ENCODE peak calls at places on chromosomes 5 and 9, in four cellular contexts. X is HepG2, C is GM12878, R is K562. M is an unnamed sample.

GRCh38 chr9:110191616-110192015 is 16.3 kb downstream of the C9orf152 start:
- DNase-seq in X (no peak), R (no peak), C (no peak), M (no peak)

GRCh38 chr9:19800884-19801283 is 12.0 kb upstream of the SLC24A2 start:
- DNase-seq in X (no peak), R (no peak), C (no peak), M (no peak)

GRCh38 chr5:120106912-120107525 is 357.1 kb upstream of the PRR16 start:
- DNase-seq in R (no peak), X (no peak), C (no peak), M (no peak)

GRCh38 chr5:57940236-57940635 is 457.6 kb upstream of the ACTBL2 start:
- DNase-seq in C (no peak), X (no peak), R (no peak), M (no peak)

GRCh38 chr5:111379391-111379816 is 132.9 kb downstream of the STARD4 start:
- DNase-seq in R (no peak), C (no peak), X (no peak), M (peak; percentile 11)

GRCh38 chr5:145847499-145848497 is 12.7 kb upstream of the PRELID2 start:
- DNase-seq in R (no peak), C (no peak), X (no peak), M (no peak)

GRCh38 chr5:91098581-91098980 is 284.5 kb downstream of the ARRDC3 start:
- DNase-seq in C (no peak), R (no peak), X (no peak), M (no peak)

GRCh38 chr5:83509535-83509934 is 38.0 kb downstream of the VCAN start:
- DNase-seq in X (no peak), R (no peak), C (no peak), M (peak; percentile 28)

GRCh38 chr9:72363908-72364678 is 915 bp downstream of the ZFAND5 start:
- DNase-seq in R (peak; percentile 61), X (peak; percentile 20), C (no peak), M (peak; percentile 82)

GRCh38 chr5:149745-150450 is 41.4 kb upstream of the LRRC14B start:
- DNase-seq in R (no peak), C (no peak), X (no peak), M (no peak)

GRCh38 chr9:128127990-128128835 is 684 bp upstream of the PTGES2 start:
- DNase-seq in R (peak; percentile 90), X (peak; percentile 88), C (peak; percentile 68), M (peak; percentile 94)

GRCh38 chr9:130664191-130665028 is at the start of gene PRDM12:
- DNase-seq in C (no peak), R (no peak), X (no peak), M (peak; percentile 58)

GRCh38 chr5:91189480-91190332 is 193.4 kb downstream of the ARRDC3 start:
- DNase-seq in C (no peak), X (peak; percentile 3), R (no peak), M (no peak)

GRCh38 chr5:174834081-174834480 is 109.7 kb downstream of the MSX2 start:
- DNase-seq in X (no peak), C (no peak), R (no peak), M (no peak)

GRCh38 chr9:123679330-123679987 is 250.5 kb downstream of the DENND1A start:
- DNase-seq in R (no peak), X (peak; percentile 88), C (peak; percentile 95), M (peak; percentile 59)

GRCh38 chr9:27726244-27727141 is 153.2 kb upstream of the C9orf72 start:
- DNase-seq in R (peak; percentile 3), C (peak; percentile 20), X (peak; percentile 46), M (peak; percentile 50)

GRCh38 chr9:31542384-31543055 is 841.9 kb upstream of the ACO1 start:
- DNase-seq in C (peak; percentile 26), R (no peak), X (peak; percentile 12), M (peak; percentile 5)

GRCh38 chr5:84274585-84275468 is 109.9 kb downstream of the EDIL3 start:
- DNase-seq in C (no peak), R (no peak), X (peak; percentile 9), M (peak; percentile 22)

GRCh38 chr5:10479226-10479721 is 37.6 kb downstream of the ROPN1L start:
- DNase-seq in C (no peak), X (no peak), R (no peak), M (no peak)

GRCh38 chr5:77232959-77233358 is 22.5 kb downstream of the PDE8B start:
- DNase-seq in R (no peak), X (no peak), C (no peak), M (no peak)

GRCh38 chr5:164000819-164001218 is 495.4 kb downstream of the MAT2B start:
- DNase-seq in R (no peak), C (no peak), X (no peak), M (no peak)

GRCh38 chr5:178590141-178590923 is at the start of gene COL23A1:
- DNase-seq in C (no peak), R (peak; percentile 71), X (no peak), M (peak; percentile 90)
- TF ChIP-seq RAD21 in C (peak; percentile 6), R (peak; percentile 91), X (no peak), M (peak; percentile 90)

GRCh38 chr9:4152876-4153275 is 147.0 kb downstream of the GLIS3 start:
- DNase-seq in C (no peak), X (no peak), R (no peak), M (no peak)
- TF ChIP-seq POLR2AphosphoS5 in C (no peak), X (no peak), R (no peak), M (no peak)

GRCh38 chr5:23136958-23137357 is 283.8 kb upstream of the CDH12 start:
- DNase-seq in C (no peak), X (no peak), R (no peak), M (no peak)

DNA sequence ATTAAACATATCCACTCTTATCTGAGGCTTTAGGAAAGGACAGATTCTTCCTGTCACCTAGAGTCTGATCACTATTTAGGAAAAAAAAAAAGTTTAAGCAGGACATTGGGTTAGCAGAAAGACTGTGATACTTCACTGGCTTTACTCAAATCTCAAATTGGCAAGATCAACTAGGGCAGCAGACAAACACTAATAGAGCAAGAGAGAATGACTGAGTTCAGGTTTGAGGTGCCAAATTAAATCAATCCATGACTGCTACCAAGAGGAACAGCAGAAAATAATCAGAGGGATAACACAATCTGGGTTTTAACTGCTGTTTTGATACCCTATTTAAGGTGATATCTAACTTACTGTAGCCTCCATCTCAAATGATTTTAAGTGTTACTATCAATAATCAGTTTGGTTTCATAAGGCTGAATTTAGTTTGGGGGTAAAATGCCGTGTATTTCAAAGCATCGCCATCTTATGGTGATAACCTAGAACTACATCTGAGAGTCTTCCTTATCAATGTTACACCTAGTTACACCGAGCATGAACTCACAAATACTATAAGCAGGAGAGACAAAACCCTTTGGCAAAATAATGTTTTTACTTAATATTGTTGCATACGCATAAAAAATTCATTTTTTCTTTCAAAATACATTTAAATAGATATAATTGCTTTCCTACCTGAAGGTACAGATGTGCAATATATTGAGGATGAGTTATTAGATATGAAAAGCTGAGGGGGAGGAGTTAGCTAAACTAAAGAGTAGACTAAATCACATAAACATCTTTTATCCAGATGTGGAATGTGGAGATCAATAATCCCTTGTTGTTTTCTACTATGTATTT is 286.4 kb upstream of the CDH12 start:
- DNase-seq in R (no peak), X (peak; percentile 3), C (no peak), M (peak; percentile 3)
- TF ChIP-seq FOXM1 in R (no peak), X (no peak), C (no peak), M (no peak)

GRCh38 chr5:78467744-78468357 is 107.4 kb downstream of the SCAMP1 start:
- DNase-seq in R (peak; percentile 44), X (peak; percentile 31), C (peak; percentile 3), M (peak; percentile 36)
- TF ChIP-seq RAD21 in R (peak; percentile 84), X (no peak), C (peak; percentile 76), M (peak; percentile 73)

DNA sequence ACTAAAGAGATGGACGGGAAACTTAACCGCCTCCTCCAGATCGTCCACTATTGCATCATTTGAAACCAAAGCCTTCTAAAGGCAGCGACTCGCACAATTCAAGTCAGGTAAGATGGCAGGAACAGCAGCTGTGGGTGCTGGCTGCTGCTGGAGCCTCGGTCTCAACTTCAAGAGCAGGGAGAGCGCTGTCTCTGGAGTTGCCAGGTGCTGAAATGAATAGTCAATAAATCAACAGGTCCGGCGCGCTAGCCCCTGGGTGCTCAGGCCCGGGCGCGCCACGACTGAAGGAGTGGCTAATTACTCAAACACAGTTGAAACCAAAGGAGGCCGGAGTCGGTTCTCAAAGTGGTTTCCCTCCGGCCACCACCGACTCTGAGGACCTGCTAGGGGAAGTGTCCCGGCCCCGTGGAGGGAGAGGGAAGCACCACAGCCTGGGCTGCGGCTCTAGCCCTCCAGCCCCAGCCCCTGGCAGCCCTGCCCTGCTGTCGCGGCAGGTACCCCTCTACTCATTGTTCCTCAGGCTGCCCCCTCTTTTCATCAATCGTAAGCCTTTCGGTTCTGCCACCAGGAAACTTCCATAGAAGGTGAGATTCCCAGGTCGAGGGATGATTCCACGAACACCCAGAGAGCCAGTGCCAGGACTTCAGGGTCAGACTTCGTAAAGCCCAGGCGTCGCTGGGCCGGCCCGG is 804 bp downstream of the TTC39B start:
- DNase-seq in R (no peak), X (peak; percentile 59), C (no peak), M (peak; percentile 55)
- TF ChIP-seq POLR2AphosphoS5 in R (no peak), X (no peak), C (no peak), M (no peak)

DNA sequence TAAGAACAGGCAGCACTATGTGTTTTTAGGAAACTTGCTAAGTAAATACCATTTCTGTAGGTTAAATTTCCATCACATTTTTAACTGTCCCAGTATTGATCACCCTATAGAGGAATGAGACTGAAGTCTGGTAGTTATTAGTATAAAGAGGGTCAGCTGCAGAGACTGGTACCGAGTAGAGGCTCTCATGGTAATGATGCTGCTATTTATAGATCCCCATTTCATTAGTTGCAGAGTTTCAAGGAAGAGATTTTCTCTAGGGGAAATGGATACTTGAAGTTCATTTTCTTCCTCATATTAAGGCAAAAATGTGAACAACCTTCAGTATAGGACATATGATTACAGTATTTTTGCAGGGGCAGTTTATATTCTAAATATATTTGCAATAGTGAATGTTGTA is 14.5 kb downstream of the PBX3 start:
- DNase-seq in R (no peak), X (no peak), C (no peak), M (no peak)
- TF ChIP-seq FOXM1 in R (no peak), X (no peak), C (no peak), M (no peak)

DNA sequence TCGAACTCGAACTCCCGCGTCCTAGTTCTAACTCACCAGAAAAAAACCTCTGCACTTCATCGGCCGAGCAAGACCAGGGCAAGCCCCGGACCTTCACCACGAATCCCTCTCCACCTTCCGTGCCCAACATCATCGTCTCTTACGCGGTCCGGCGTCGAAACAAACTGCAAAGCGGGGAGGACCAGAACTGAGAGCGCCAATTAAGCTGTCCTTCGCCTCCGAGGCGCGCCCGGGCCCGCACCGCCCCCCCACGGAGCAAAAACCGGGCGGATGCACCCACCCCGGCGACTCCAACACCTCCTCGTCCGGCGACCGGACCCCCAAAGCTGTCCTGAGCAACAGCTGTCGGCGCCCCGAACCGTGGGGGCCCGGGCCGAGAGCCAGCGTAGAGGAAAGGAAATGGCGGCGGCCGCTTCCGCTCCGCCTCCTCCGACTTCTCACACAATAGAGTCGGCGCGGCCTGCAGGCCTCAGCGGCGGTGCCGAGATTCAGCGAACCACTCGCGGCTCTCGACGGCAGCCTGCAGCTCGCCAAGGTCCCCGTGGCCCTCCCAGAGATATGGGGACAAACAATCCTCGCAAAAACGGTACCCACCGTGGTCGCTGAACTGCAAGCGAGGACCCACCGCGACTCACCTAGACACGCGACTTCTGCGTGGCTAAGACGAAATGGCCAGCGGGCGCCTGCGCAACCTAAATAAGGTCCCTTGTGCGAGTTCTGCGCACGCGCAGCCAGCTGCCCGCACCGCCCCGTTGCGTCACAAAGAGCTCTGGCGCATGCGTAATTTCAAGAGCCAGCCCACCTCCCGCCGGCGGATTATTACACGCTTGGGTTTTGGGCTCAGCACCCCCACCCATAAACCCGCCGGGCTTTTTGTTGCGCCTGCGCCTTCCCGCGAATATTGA is at the start of gene HNRNPH1:
- DNase-seq in R (peak; percentile 99), C (peak; percentile 97), X (peak; percentile 97), M (peak; percentile 99)
- TF ChIP-seq RAD21 in R (no peak), C (no peak), X (peak; percentile 46), M (no peak)

GRCh38 chr5:113427871-113428574 is 6.8 kb downstream of the TSSK1B start:
- DNase-seq in C (no peak), X (no peak), R (no peak), M (no peak)
- TF ChIP-seq POLR2AphosphoS5 in C (no peak), X (no peak), R (no peak), M (no peak)

M was measured in SK-N-SH.